ENCODE peak calls at places on chromosomes 6 and 20, in nine cellular contexts. A is fibroblast of lung, P is Panc1, E is fibroblast of pulmonary artery, W is AG04450, Q is WERI-Rb-1, G is ovary, C is pancreas, V is GM12878. T is an unnamed sample.

GRCh38 chr6:143607959-143608358 is 69.8 kb upstream of the PHACTR2 start:
- DNase-seq in A (no peak), P (no peak), E (no peak), W (no peak), Q (no peak), G (no peak), C (no peak), V (no peak), T (no peak)

GRCh38 chr6:168192195-168192900 is 113.3 kb upstream of the FRMD1 start:
- DNase-seq in A (no peak), P (no peak), E (no peak), W (no peak), Q (no peak), G (no peak), C (no peak), V (no peak), T (no peak)

GRCh38 chr6:113763883-113764282 is 93.3 kb upstream of the MARCKS start:
- DNase-seq in A (peak), P (peak), E (peak), W (no peak), Q (no peak), G (no peak), C (no peak), V (peak), T (no peak)

GRCh38 chr20:35515341-35515740 is 14.1 kb downstream of the C20orf173 start:
- DNase-seq in A (no peak), P (no peak), E (no peak), W (no peak), Q (no peak), G (no peak), C (no peak), V (no peak), T (no peak)

GRCh38 chr6:116533233-116533957 is 12.1 kb downstream of the TRAPPC3L start:
- DNase-seq in A (no peak), P (no peak), E (no peak), W (no peak), Q (peak), G (no peak), C (no peak), V (no peak), T (no peak)

GRCh38 chr20:1203630-1204029 is 376 bp downstream of the C20orf202 start:
- DNase-seq in A (no peak), P (no peak), E (no peak), W (no peak), Q (no peak), G (no peak), C (no peak), V (no peak), T (no peak)

GRCh38 chr6:6008114-6008647 is 1.5 kb upstream of the NRN1 start:
- DNase-seq in A (no peak), P (no peak), E (no peak), W (no peak), Q (no peak), G (no peak), C (no peak), V (no peak), T (no peak)

GRCh38 chr6:26025047-26025893 is 62.0 kb upstream of the HFE start:
- DNase-seq in A (peak), P (no peak), E (peak), W (no peak), Q (no peak), G (no peak), C (no peak), V (no peak), T (no peak)

GRCh38 chr20:51801220-51801991 is 915 bp downstream of the SALL4 start:
- DNase-seq in A (peak), P (no peak), E (no peak), W (no peak), Q (no peak), G (no peak), C (no peak), V (no peak), T (no peak)

GRCh38 chr20:38905375-38905774 is 20.8 kb upstream of the FAM83D start:
- DNase-seq in A (no peak), P (no peak), E (no peak), W (no peak), Q (no peak), G (no peak), C (no peak), V (no peak), T (no peak)

GRCh38 chr20:47857994-47858557 is 72.8 kb upstream of the SULF2 start:
- DNase-seq in A (no peak), P (no peak), E (peak), W (no peak), Q (no peak), G (peak), C (no peak), V (no peak), T (no peak)

GRCh38 chr20:47857142-47857993 is 72.1 kb upstream of the SULF2 start:
- DNase-seq in A (no peak), P (no peak), E (peak), W (no peak), Q (no peak), G (peak), C (no peak), V (no peak), T (no peak)

GRCh38 chr20:47860049-47860830 is 75.0 kb upstream of the SULF2 start:
- DNase-seq in A (no peak), P (no peak), E (no peak), W (no peak), Q (no peak), G (no peak), C (no peak), V (no peak), T (no peak)

GRCh38 chr20:47855799-47856198 is 70.5 kb upstream of the SULF2 start:
- DNase-seq in A (no peak), P (no peak), E (no peak), W (no peak), Q (no peak), G (no peak), C (no peak), V (no peak), T (no peak)

GRCh38 chr20:47859255-47859654 is 74.0 kb upstream of the SULF2 start:
- DNase-seq in A (no peak), P (no peak), E (peak), W (no peak), Q (no peak), G (no peak), C (no peak), V (no peak), T (no peak)
- H3K4me3 ChIP-seq in A (no peak), P (no peak), E (no peak), W (no peak), Q (no peak), G (no peak), C (no peak), V (no peak), T (no peak)

GRCh38 chr6:18262812-18263560 is 1.3 kb downstream of the DEK start:
- DNase-seq in A (no peak), P (no peak), E (peak), W (no peak), Q (no peak), G (no peak), C (no peak), V (peak), T (no peak)

GRCh38 chr6:18261877-18262276 is 2.5 kb downstream of the DEK start:
- DNase-seq in A (no peak), P (no peak), E (no peak), W (no peak), Q (peak), G (no peak), C (no peak), V (no peak), T (no peak)

GRCh38 chr6:18259675-18260447 is 4.5 kb downstream of the DEK start:
- DNase-seq in A (no peak), P (no peak), E (no peak), W (no peak), Q (no peak), G (no peak), C (no peak), V (no peak), T (no peak)

GRCh38 chr6:18263561-18264337 is 581 bp downstream of the DEK start:
- DNase-seq in A (peak), P (no peak), E (peak), W (no peak), Q (no peak), G (peak), C (peak), V (no peak), T (no peak)

GRCh38 chr6:18260448-18261106 is 3.8 kb downstream of the DEK start:
- DNase-seq in A (peak), P (no peak), E (peak), W (no peak), Q (no peak), G (no peak), C (no peak), V (peak), T (no peak)
- TF ChIP-seq CTCF in A (peak), P (no peak), E (no peak), W (no peak), Q (no peak), G (no peak), C (no peak), V (no peak), T (no peak)

GRCh38 chr6:157267654-157268053 is 55.7 kb downstream of the TMEM242 start:
- DNase-seq in A (no peak), P (no peak), E (no peak), W (no peak), Q (no peak), G (no peak), C (no peak), V (no peak), T (no peak)

GRCh38 chr6:157268835-157269234 is 54.5 kb downstream of the TMEM242 start:
- DNase-seq in A (no peak), P (no peak), E (no peak), W (no peak), Q (no peak), G (peak), C (no peak), V (no peak), T (no peak)

GRCh38 chr6:157267109-157267611 is 56.2 kb downstream of the TMEM242 start:
- DNase-seq in A (no peak), P (no peak), E (no peak), W (no peak), Q (no peak), G (no peak), C (no peak), V (no peak), T (no peak)

GRCh38 chr6:157269261-157269794 is 54.0 kb downstream of the TMEM242 start:
- DNase-seq in A (peak), P (no peak), E (peak), W (no peak), Q (no peak), G (peak), C (no peak), V (no peak), T (no peak)

DNA sequence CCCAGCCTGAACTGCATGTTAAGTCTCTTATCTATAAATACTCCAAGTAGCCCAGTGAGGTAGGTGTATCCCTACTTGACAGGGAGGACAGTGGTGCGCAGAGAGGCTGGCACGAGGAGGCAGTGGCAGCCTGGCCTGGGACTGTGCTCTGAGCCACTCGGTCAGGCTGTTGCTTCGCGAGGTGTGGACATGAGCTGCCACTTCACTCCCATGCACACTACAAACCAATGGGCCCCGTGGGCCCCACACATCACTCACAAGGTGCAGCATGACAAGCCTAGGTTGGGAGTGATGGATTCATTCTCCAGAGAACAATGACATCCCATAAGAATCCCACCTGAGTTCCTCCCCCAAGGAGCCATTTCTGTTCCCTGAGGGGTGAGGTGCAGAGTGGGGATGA is 54.9 kb downstream of the TMEM242 start:
- DNase-seq in A (no peak), P (no peak), E (no peak), W (no peak), Q (no peak), G (no peak), C (no peak), V (no peak), T (no peak)
- H3K4me3 ChIP-seq in A (no peak), P (no peak), E (no peak), W (no peak), Q (no peak), G (no peak), C (no peak), V (no peak), T (no peak)

GRCh38 chr20:9458075-9458818 is 56.1 kb upstream of the LAMP5 start:
- DNase-seq in A (peak), P (no peak), E (peak), W (no peak), Q (peak), G (no peak), C (no peak), V (peak), T (no peak)
- TF ChIP-seq CTCF in A (peak), P (peak), E (no peak), W (peak), Q (peak), G (no peak), C (no peak), V (peak), T (no peak)

DNA sequence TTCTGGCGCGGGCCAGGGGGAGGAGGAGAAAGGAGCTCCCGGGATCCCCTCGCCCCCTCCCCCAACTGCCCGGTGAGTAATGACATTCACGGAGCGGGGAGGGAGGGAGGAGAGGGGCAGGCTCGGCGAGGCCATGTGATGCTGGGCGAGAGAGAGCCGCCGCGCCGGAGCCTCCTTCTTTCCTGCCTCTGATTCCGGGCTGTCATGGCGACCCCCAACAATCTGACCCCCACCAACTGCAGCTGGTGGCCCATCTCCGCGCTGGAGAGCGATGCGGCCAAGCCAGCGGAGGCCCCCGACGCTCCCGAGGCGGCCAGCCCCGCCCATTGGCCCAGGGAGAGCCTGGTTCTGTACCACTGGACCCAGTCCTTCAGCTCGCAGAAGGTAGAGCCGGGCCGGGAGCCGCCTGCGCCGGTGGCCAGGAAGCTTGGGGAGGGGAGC is at the start of gene GDAP1L1:
- DNase-seq in A (no peak), P (no peak), E (no peak), W (no peak), Q (peak), G (peak), C (no peak), V (no peak), T (peak)
- H3K4me3 ChIP-seq in A (no peak), P (no peak), E (no peak), W (no peak), Q (peak), G (peak), C (no peak), V (no peak), T (peak)

GRCh38 chr20:2800590-2801458 is at the start of gene CPXM1:
- DNase-seq in A (no peak), P (no peak), E (no peak), W (no peak), Q (peak), G (no peak), C (no peak), V (no peak), T (no peak)
- TF ChIP-seq CTCF in A (no peak), P (no peak), E (no peak), W (no peak), Q (peak), G (no peak), C (no peak), V (no peak), T (no peak)

DNA sequence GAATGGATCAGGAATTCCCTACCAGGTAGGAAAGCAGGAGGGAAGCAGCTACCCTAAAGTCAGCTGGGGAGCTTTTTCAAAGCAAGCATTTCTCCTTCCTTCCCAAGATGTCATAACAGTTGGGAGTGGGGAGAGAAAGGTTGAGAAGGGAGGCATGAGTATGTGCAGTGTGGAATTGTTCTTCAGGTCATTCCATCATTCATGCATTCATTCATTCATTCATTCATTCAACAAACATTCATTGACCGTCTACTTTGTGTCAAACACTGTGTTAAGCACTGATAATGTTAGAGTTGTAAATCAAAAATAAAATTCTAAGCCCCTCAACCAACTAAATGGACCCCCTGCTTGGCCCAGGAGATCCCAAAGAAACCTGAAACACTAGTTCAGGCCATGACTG is 49.2 kb upstream of the FAM184A start:
- DNase-seq in A (no peak), P (no peak), E (no peak), W (no peak), Q (no peak), G (no peak), C (no peak), V (no peak), T (no peak)
- H3K4me3 ChIP-seq in A (no peak), P (no peak), E (no peak), W (no peak), Q (no peak), G (no peak), C (no peak), V (no peak), T (no peak)

GRCh38 chr6:70956191-70956450 is 739 bp downstream of the B3GAT2 start:
- DNase-seq in A (no peak), P (no peak), E (no peak), W (no peak), Q (no peak), G (no peak), C (no peak), V (no peak), T (no peak)

GRCh38 chr6:70956451-70957283 is at the start of gene B3GAT2:
- DNase-seq in A (peak), P (no peak), E (peak), W (no peak), Q (peak), G (peak), C (peak), V (no peak), T (peak)

GRCh38 chr6:70955441-70956190 is 1.2 kb downstream of the B3GAT2 start:
- DNase-seq in A (peak), P (peak), E (peak), W (peak), Q (peak), G (peak), C (peak), V (peak), T (peak)

GRCh38 chr6:70954750-70955149 is 2.1 kb downstream of the B3GAT2 start:
- DNase-seq in A (no peak), P (no peak), E (no peak), W (no peak), Q (no peak), G (no peak), C (no peak), V (no peak), T (no peak)

DNA sequence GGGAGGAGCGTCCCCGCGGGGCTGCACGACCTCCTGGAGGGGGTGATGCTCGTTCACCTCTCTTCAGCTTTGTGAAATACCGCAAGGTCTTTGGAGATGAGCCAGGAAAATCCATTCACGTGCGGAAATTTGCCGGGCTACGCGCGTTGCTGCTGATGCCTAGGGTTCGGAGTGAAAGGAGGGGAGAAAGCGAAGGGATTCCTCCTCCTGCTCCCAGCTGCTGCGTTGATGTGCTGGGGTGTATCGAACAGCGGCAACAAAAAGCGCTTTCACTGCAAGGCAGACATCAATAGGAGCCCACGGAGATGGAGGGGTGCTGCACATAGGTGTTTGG is 391 bp upstream of the B3GAT2 start:
- DNase-seq in A (peak), P (no peak), E (no peak), W (no peak), Q (no peak), G (no peak), C (no peak), V (no peak), T (no peak)
- TF ChIP-seq CTCF in A (no peak), P (no peak), E (no peak), W (no peak), Q (no peak), G (no peak), C (no peak), V (no peak), T (no peak)

DNA sequence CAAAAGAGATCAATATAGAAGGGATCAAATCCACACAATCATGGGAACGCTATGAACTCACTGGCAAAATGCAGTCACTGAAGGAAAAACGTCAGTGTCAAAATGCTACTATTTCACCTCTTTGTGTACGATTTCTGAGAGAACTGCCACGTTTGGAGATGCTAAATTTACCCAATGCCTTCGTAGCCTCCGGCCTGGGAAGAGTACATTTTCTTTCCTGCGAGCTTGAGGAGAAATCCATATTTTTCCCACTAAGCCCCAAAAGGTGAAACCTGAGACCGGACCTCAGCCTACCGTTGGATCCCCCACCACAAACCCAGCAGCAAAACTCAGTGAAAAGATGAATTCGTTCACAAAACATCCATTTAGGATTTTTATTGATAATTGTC is 131.7 kb downstream of the GPX5 start:
- DNase-seq in A (no peak), P (no peak), E (no peak), W (no peak), Q (no peak), G (no peak), C (no peak), V (no peak), T (peak)
- H3K4me3 ChIP-seq in A (peak), P (peak), E (peak), W (peak), Q (peak), G (peak), C (no peak), V (peak), T (peak)

T was measured in dorsolateral prefrontal cortex.